ENCODE peak calls at places on chromosomes 13 and 19, in ten cellular contexts. Y is GM13977; M is GM12865; T is naive thymus-derived CD8-positive, alpha-beta T cell; K is astrocyte; O is myocyte; B is T follicular helper cell; J is stimulated activated CD8-positive, alpha-beta memory T cell treated with anti-CD3 and anti-CD28 coated beads, Interleukin-2, amount 100 ng/mL, for 1 hour; N is glutamatergic neuron; L is lower leg skin. F is an unnamed sample.

GRCh38 chr13:114222461-114222968 is 12.2 kb upstream of the CDC16 start:
- DNase-seq in O (peak; percentile 3), M (peak; percentile 18), J (no peak), N (no peak), T (no peak), L (no peak), B (no peak), Y (peak; percentile 51), K (no peak), F (no peak)

GRCh38 chr19:41709951-41710645 is 1.7 kb downstream of the CEACAM5 start:
- DNase-seq in J (no peak), N (no peak), K (no peak), M (no peak), O (no peak), Y (no peak), B (no peak), L (peak; percentile 63), T (no peak), F (no peak)

GRCh38 chr13:98681017-98681416 is 71.5 kb downstream of the SLC15A1 start:
- DNase-seq in O (no peak), B (no peak), T (no peak), N (no peak), Y (no peak), L (no peak), K (no peak), J (no peak), M (no peak), F (no peak)

GRCh38 chr13:113765241-113765910 is 6.3 kb downstream of the TMEM255B start:
- DNase-seq in T (no peak), M (no peak), J (no peak), O (no peak), Y (no peak), B (no peak), N (no peak), K (no peak), L (peak; percentile 70), F (no peak)

GRCh38 chr19:33868821-33869412 is 72.2 kb downstream of the KCTD15 start:
- DNase-seq in J (no peak), M (no peak), Y (no peak), T (no peak), N (no peak), O (peak; percentile 5), B (no peak), L (peak; percentile 82), K (no peak), F (no peak)

GRCh38 chr13:40672310-40673060 is 6.0 kb upstream of the FOXO1 start:
- DNase-seq in J (no peak), Y (no peak), T (no peak), K (peak; percentile 78), M (no peak), L (no peak), O (peak; percentile 79), B (no peak), N (no peak), F (peak; percentile 38)

GRCh38 chr19:38395381-38396127 is 7.1 kb downstream of the SPRED3 start:
- DNase-seq in B (no peak), L (no peak), J (no peak), Y (peak; percentile 65), M (no peak), K (no peak), N (peak; percentile 41), T (peak; percentile 34), O (no peak), F (no peak)

GRCh38 chr13:32019612-32020233 is 11.9 kb upstream of the FRY start:
- DNase-seq in O (peak; percentile 69), N (peak; percentile 47), K (peak; percentile 42), Y (peak; percentile 70), B (no peak), T (no peak), M (peak; percentile 83), J (no peak), L (no peak), F (no peak)

GRCh38 chr13:67372868-67373464 is 142.8 kb upstream of the PCDH9 start:
- DNase-seq in J (no peak), M (no peak), K (no peak), T (no peak), O (no peak), N (no peak), B (no peak), Y (no peak), L (no peak), F (no peak)

GRCh38 chr19:33404916-33405315 is 31.4 kb downstream of the CEBPG start:
- DNase-seq in K (no peak), L (no peak), Y (no peak), N (peak; percentile 8), T (no peak), O (no peak), M (no peak), B (no peak), J (no peak), F (no peak)

GRCh38 chr19:12937243-12938053 is 961 bp upstream of the CALR start:
- DNase-seq in Y (no peak), J (no peak), L (no peak), K (no peak), M (peak; percentile 79), N (peak; percentile 74), T (no peak), O (no peak), B (no peak), F (peak; percentile 79)

GRCh38 chr13:100673376-100673830 is 1.2 kb downstream of the TMTC4 start:
- DNase-seq in N (peak; percentile 56), B (no peak), L (no peak), K (no peak), Y (no peak), T (no peak), O (no peak), J (no peak), M (no peak), F (no peak)

GRCh38 chr13:111665691-111666095 is 345.3 kb downstream of the TEX29 start:
- DNase-seq in M (no peak), N (no peak), L (no peak), Y (no peak), O (no peak), J (no peak), K (no peak), B (no peak), T (no peak), F (no peak)

GRCh38 chr13:38002596-38002995 is 133.0 kb upstream of the TRPC4 start:
- DNase-seq in J (no peak), K (no peak), L (no peak), B (no peak), M (no peak), T (no peak), O (no peak), N (no peak), Y (no peak), F (no peak)

GRCh38 chr13:95480131-95480545 is 72.4 kb upstream of the CLDN10 start:
- DNase-seq in T (no peak), O (no peak), K (no peak), J (no peak), Y (no peak), B (no peak), N (no peak), M (peak; percentile 65), L (no peak), F (no peak)

GRCh38 chr19:17079710-17080440 is 4.3 kb downstream of the MYO9B start:
- DNase-seq in O (peak; percentile 94), T (peak; percentile 45), K (peak; percentile 98), J (peak; percentile 45), M (peak; percentile 97), Y (peak; percentile 79), B (peak; percentile 49), L (peak; percentile 89), N (peak; percentile 50), F (no peak)

GRCh38 chr13:40389081-40389641 is 277.3 kb downstream of the FOXO1 start:
- DNase-seq in B (peak; percentile 18), J (no peak), N (no peak), M (peak; percentile 64), L (no peak), O (no peak), Y (no peak), K (no peak), T (peak; percentile 15), F (no peak)

GRCh38 chr19:41541990-41542584 is 33.9 kb upstream of the CEACAM21 start:
- DNase-seq in N (peak; percentile 66), K (no peak), T (peak; percentile 74), J (peak; percentile 71), M (peak; percentile 86), Y (no peak), B (peak; percentile 65), L (peak; percentile 91), O (peak; percentile 26), F (no peak)

F was measured in NCI-H2107.